ENCODE peak calls at places on chromosomes 4 and X, in five cellular contexts. One of them, this sample, is unnamed.

GRCh38 chr4:8837181-8837811 is 34.3 kb downstream of the HMX1 start:
- DNase-seq in AG09319: no peak
- DNase-seq in pancreas: no peak
- DNase-seq in mammary epithelial cell: no peak
- DNase-seq in choroid plexus epithelial cell: no peak
- DNase-seq in this sample: no peak

GRCh38 chr4:181181331-181181730 is 1061.9 kb upstream of the TENM3 start:
- DNase-seq in pancreas: no peak
- DNase-seq in choroid plexus epithelial cell: no peak
- DNase-seq in mammary epithelial cell: peak; percentile 34
- DNase-seq in AG09319: no peak
- DNase-seq in this sample: no peak

GRCh38 chr4:75513529-75514130 is 573 bp downstream of the RCHY1 start:
- DNase-seq in AG09319: no peak
- DNase-seq in pancreas: no peak
- DNase-seq in choroid plexus epithelial cell: peak; percentile 20
- DNase-seq in mammary epithelial cell: no peak
- DNase-seq in this sample: peak; percentile 15

GRCh38 chrX:135295238-135295943 is 13.9 kb upstream of the ETDC start:
- DNase-seq in pancreas: no peak
- DNase-seq in mammary epithelial cell: no peak
- DNase-seq in AG09319: no peak
- DNase-seq in choroid plexus epithelial cell: peak; percentile 60
- DNase-seq in this sample: peak; percentile 51

GRCh38 chr4:12791536-12791935 is 692.6 kb downstream of the RAB28 start:
- DNase-seq in choroid plexus epithelial cell: peak; percentile 0
- DNase-seq in pancreas: no peak
- DNase-seq in AG09319: no peak
- DNase-seq in mammary epithelial cell: no peak
- DNase-seq in this sample: no peak

GRCh38 chr4:10196191-10196590 is 79.6 kb upstream of the WDR1 start:
- DNase-seq in AG09319: no peak
- DNase-seq in choroid plexus epithelial cell: no peak
- DNase-seq in mammary epithelial cell: no peak
- DNase-seq in pancreas: no peak
- DNase-seq in this sample: no peak

GRCh38 chrX:37603938-37604409 is 32.5 kb downstream of the LANCL3 start:
- DNase-seq in choroid plexus epithelial cell: no peak
- DNase-seq in mammary epithelial cell: peak; percentile 5
- DNase-seq in pancreas: no peak
- DNase-seq in AG09319: no peak
- DNase-seq in this sample: peak; percentile 11

GRCh38 chrX:15437724-15438123 is 53.5 kb upstream of the VEGFD start:
- DNase-seq in pancreas: no peak
- DNase-seq in choroid plexus epithelial cell: no peak
- DNase-seq in AG09319: no peak
- DNase-seq in mammary epithelial cell: no peak
- DNase-seq in this sample: no peak

GRCh38 chr4:96845091-96845490 is 1005.2 kb downstream of the PDHA2 start:
- DNase-seq in pancreas: no peak
- DNase-seq in AG09319: no peak
- DNase-seq in mammary epithelial cell: no peak
- DNase-seq in choroid plexus epithelial cell: no peak
- DNase-seq in this sample: no peak

GRCh38 chrX:73562458-73562857 is 539 bp upstream of the CHIC1 start:
- DNase-seq in mammary epithelial cell: no peak
- DNase-seq in choroid plexus epithelial cell: peak; percentile 18
- DNase-seq in pancreas: no peak
- DNase-seq in AG09319: no peak
- DNase-seq in this sample: no peak

GRCh38 chr4:185695743-185696142 is 116.3 kb downstream of the SORBS2 start:
- DNase-seq in pancreas: no peak
- DNase-seq in choroid plexus epithelial cell: no peak
- DNase-seq in AG09319: no peak
- DNase-seq in mammary epithelial cell: no peak
- DNase-seq in this sample: no peak

GRCh38 chr4:33998204-33998603 is 2246.1 kb downstream of the ARAP2 start:
- DNase-seq in pancreas: no peak
- DNase-seq in choroid plexus epithelial cell: peak; percentile 11
- DNase-seq in AG09319: no peak
- DNase-seq in mammary epithelial cell: peak; percentile 41
- DNase-seq in this sample: peak; percentile 9

GRCh38 chr4:1517592-1518411 is 111.6 kb upstream of the NKX1-1 start:
- DNase-seq in pancreas: no peak
- DNase-seq in mammary epithelial cell: no peak
- DNase-seq in choroid plexus epithelial cell: no peak
- DNase-seq in AG09319: no peak
- DNase-seq in this sample: no peak

GRCh38 chr4:40525811-40526598 is 103.7 kb downstream of the RBM47 start:
- DNase-seq in pancreas: no peak
- DNase-seq in mammary epithelial cell: peak; percentile 54
- DNase-seq in choroid plexus epithelial cell: peak; percentile 88
- DNase-seq in AG09319: peak; percentile 75
- DNase-seq in this sample: peak; percentile 92

GRCh38 chr4:56435001-56435747 is at the start of gene PPAT:
- DNase-seq in pancreas: peak; percentile 98
- DNase-seq in choroid plexus epithelial cell: peak; percentile 99
- DNase-seq in mammary epithelial cell: peak; percentile 99
- DNase-seq in AG09319: peak; percentile 89
- DNase-seq in this sample: peak; percentile 98
- TF ChIP-seq CTCF in pancreas: peak; percentile 13
- TF ChIP-seq CTCF in choroid plexus epithelial cell: peak; percentile 25
- TF ChIP-seq CTCF in mammary epithelial cell: no peak
- TF ChIP-seq CTCF in AG09319: peak; percentile 10
- TF ChIP-seq CTCF in this sample: peak; percentile 21

DNA sequence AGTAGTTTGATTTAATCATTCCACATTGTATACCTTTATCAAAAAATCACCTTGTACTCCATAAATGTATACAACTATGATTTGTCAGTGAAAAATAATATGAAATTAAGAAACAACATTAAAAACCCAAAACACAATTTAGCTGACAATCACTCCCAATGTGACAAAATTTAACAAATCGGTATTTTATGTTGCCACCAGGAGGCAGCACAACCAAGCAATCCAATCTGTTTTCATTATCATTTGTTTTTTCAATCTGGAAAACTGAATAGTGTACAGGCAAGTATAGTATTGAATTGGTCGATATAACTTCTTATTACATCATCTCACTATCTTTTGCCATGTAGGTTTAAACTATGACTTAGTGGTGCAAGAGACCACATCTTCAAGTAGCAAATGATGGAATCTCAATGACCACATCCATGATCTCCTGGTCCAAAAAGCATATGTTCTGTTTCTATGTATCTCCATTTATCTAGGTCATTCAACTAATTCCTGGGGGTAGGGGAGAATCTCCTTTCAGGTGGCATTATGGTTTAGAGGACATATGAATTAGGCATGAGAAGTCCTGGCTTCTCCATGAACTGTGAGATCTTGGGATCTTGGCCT is 112.8 kb upstream of the AGA start:
- DNase-seq in mammary epithelial cell: peak; percentile 16
- DNase-seq in AG09319: no peak
- DNase-seq in choroid plexus epithelial cell: peak; percentile 59
- DNase-seq in pancreas: no peak
- DNase-seq in this sample: peak; percentile 27
- TF ChIP-seq CTCF in mammary epithelial cell: peak; percentile 63
- TF ChIP-seq CTCF in AG09319: peak; percentile 57
- TF ChIP-seq CTCF in choroid plexus epithelial cell: peak; percentile 73
- TF ChIP-seq CTCF in pancreas: peak; percentile 38
- TF ChIP-seq CTCF in this sample: peak; percentile 72

DNA sequence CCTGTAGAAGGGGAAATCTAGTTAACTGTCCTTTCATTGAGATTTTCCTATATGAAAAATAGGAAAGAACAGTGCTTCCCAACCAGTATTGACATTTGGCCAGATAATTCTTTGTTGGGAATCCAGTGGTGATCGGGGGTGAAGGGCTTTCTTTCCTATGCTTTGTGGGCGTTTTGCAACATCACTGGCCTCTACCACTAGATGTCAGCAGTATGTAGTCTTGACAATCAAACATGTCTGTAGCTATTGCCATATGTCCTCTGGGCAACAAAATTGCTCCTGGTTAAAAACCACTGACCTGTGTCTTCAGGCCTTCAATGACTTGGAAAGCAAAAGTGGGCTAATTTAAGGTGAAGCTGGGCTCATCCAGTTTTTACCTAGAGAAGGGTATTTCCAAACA is 658.5 kb downstream of the DACH2 start:
- DNase-seq in AG09319: no peak
- DNase-seq in choroid plexus epithelial cell: peak; percentile 8
- DNase-seq in pancreas: no peak
- DNase-seq in mammary epithelial cell: peak; percentile 2
- DNase-seq in this sample: no peak
- TF ChIP-seq CTCF in AG09319: peak; percentile 13
- TF ChIP-seq CTCF in choroid plexus epithelial cell: peak; percentile 41
- TF ChIP-seq CTCF in pancreas: peak; percentile 31
- TF ChIP-seq CTCF in mammary epithelial cell: peak; percentile 37
- TF ChIP-seq CTCF in this sample: peak; percentile 42

GRCh38 chr4:79073471-79073870 is 134.2 kb upstream of the PAQR3 start:
- DNase-seq in choroid plexus epithelial cell: no peak
- DNase-seq in pancreas: no peak
- DNase-seq in AG09319: no peak
- DNase-seq in mammary epithelial cell: no peak
- DNase-seq in this sample: no peak

GRCh38 chr4:79078339-79078738 is 139.1 kb upstream of the PAQR3 start:
- DNase-seq in choroid plexus epithelial cell: no peak
- DNase-seq in AG09319: no peak
- DNase-seq in mammary epithelial cell: no peak
- DNase-seq in pancreas: no peak
- DNase-seq in this sample: no peak

DNA sequence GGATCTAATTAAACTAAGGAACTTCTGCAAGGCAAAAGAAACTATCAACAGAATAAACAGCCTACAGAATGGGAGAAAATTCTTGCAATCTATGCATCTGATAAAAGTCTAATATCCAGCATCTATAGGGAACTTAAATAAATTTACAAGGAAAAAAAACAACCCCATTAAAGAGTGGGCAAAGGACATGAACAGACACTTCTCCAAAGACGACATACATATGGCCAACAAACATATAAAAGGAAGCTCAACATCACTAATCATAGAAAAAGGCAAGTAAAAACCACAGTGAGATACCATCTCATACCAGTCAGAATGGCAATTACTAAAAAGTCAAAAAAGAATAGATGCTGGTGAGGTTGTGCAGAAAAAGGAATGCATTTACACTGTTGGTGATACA is 134.8 kb upstream of the PAQR3 start:
- DNase-seq in choroid plexus epithelial cell: no peak
- DNase-seq in AG09319: no peak
- DNase-seq in pancreas: no peak
- DNase-seq in mammary epithelial cell: no peak
- DNase-seq in this sample: no peak
- TF ChIP-seq CTCF in choroid plexus epithelial cell: no peak
- TF ChIP-seq CTCF in AG09319: no peak
- TF ChIP-seq CTCF in pancreas: no peak
- TF ChIP-seq CTCF in mammary epithelial cell: no peak
- TF ChIP-seq CTCF in this sample: no peak

GRCh38 chrX:113001836-113002235 is 161.2 kb upstream of the AMOT start:
- DNase-seq in pancreas: no peak
- DNase-seq in choroid plexus epithelial cell: no peak
- DNase-seq in mammary epithelial cell: no peak
- DNase-seq in AG09319: no peak
- DNase-seq in this sample: no peak
- TF ChIP-seq CTCF in pancreas: no peak
- TF ChIP-seq CTCF in choroid plexus epithelial cell: no peak
- TF ChIP-seq CTCF in mammary epithelial cell: no peak
- TF ChIP-seq CTCF in AG09319: peak; percentile 3
- TF ChIP-seq CTCF in this sample: no peak

DNA sequence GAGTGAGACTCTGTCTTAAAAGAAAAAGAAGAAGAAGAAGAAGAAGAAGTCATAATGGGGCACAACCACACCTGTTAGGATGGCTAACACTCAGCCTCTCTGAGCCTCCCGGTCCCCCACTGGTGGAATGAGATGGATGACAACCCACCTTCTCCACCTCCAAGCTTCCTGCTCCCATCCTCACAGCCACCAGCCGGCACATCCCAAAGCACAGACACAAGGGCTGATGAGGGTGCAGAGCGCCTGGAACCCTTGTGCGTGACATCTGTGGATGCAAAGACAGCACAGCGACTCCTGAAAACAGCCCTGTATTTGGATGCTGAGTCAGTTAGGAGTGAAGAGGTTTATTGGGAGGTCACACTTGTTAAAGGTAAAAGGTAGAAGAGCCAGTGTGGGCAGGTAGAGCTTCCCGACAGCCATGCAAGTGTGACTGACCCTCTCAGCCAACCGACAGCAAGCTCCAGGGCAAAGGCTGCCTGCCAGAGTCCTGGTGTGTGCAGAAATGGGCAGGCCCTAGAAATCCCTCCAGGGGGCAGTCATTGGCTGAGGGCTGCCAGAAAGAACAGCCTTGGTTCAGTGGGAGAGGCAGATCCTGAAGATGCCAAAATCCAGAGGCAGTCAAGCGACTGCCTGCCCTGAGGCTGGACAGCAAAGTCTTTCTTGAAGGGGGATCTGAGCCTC is 26.6 kb upstream of the MAN2B2 start:
- DNase-seq in mammary epithelial cell: peak; percentile 37
- DNase-seq in pancreas: no peak
- DNase-seq in AG09319: no peak
- DNase-seq in choroid plexus epithelial cell: peak; percentile 72
- DNase-seq in this sample: peak; percentile 23
- TF ChIP-seq CTCF in mammary epithelial cell: peak; percentile 26
- TF ChIP-seq CTCF in pancreas: no peak
- TF ChIP-seq CTCF in AG09319: peak; percentile 20
- TF ChIP-seq CTCF in choroid plexus epithelial cell: peak; percentile 67
- TF ChIP-seq CTCF in this sample: no peak

GRCh38 chr4:86333236-86333635 is 26.6 kb downstream of the MAPK10 start:
- DNase-seq in pancreas: no peak
- DNase-seq in choroid plexus epithelial cell: no peak
- DNase-seq in mammary epithelial cell: no peak
- DNase-seq in AG09319: no peak
- DNase-seq in this sample: no peak

GRCh38 chr4:86331362-86331761 is 28.5 kb downstream of the MAPK10 start:
- DNase-seq in pancreas: no peak
- DNase-seq in choroid plexus epithelial cell: no peak
- DNase-seq in AG09319: no peak
- DNase-seq in mammary epithelial cell: no peak
- DNase-seq in this sample: no peak

GRCh38 chr4:86338521-86338920 is 21.3 kb downstream of the MAPK10 start:
- DNase-seq in AG09319: no peak
- DNase-seq in mammary epithelial cell: no peak
- DNase-seq in pancreas: no peak
- DNase-seq in choroid plexus epithelial cell: peak; percentile 41
- DNase-seq in this sample: peak; percentile 41

GRCh38 chr4:86329431-86329830 is 30.4 kb downstream of the MAPK10 start:
- DNase-seq in AG09319: no peak
- DNase-seq in pancreas: no peak
- DNase-seq in mammary epithelial cell: no peak
- DNase-seq in choroid plexus epithelial cell: no peak
- DNase-seq in this sample: no peak

GRCh38 chr4:86334020-86334750 is 25.7 kb downstream of the MAPK10 start:
- DNase-seq in pancreas: no peak
- DNase-seq in choroid plexus epithelial cell: peak; percentile 35
- DNase-seq in AG09319: no peak
- DNase-seq in mammary epithelial cell: no peak
- DNase-seq in this sample: peak; percentile 9
- TF ChIP-seq CTCF in pancreas: no peak
- TF ChIP-seq CTCF in choroid plexus epithelial cell: no peak
- TF ChIP-seq CTCF in AG09319: no peak
- TF ChIP-seq CTCF in mammary epithelial cell: no peak
- TF ChIP-seq CTCF in this sample: no peak